ENCODE peak calls at places on chromosome 19, in eight cellular contexts. One of them, this sample, is unnamed.
A peak's percentile ranks its signal among the peaks of the same experiment; 100 is the strongest.

GRCh38 chr19:42436006-42436405 is 6.7 kb downstream of the CXCL17 start:
- DNase-seq in GM12878: no peak
- DNase-seq in transverse colon: no peak
- DNase-seq in PC-3: no peak
- DNase-seq in esophagus squamous epithelium: no peak
- DNase-seq in spleen: no peak
- DNase-seq in ovary: no peak
- DNase-seq in SJSA1: no peak
- DNase-seq in this sample: no peak

GRCh38 chr19:57192993-57193392 is 1.7 kb downstream of the ZNF264 start:
- DNase-seq in GM12878: no peak
- DNase-seq in esophagus squamous epithelium: no peak
- DNase-seq in SJSA1: no peak
- DNase-seq in ovary: no peak
- DNase-seq in spleen: no peak
- DNase-seq in transverse colon: no peak
- DNase-seq in PC-3: no peak
- DNase-seq in this sample: no peak

GRCh38 chr19:30103981-30104380 is 161.9 kb downstream of the URI1 start:
- DNase-seq in esophagus squamous epithelium: no peak
- DNase-seq in transverse colon: no peak
- DNase-seq in PC-3: no peak
- DNase-seq in GM12878: no peak
- DNase-seq in ovary: no peak
- DNase-seq in SJSA1: no peak
- DNase-seq in spleen: peak; percentile 39
- DNase-seq in this sample: no peak

GRCh38 chr19:49614096-49614857 is 23.3 kb downstream of the PRR12 start:
- DNase-seq in GM12878: no peak
- DNase-seq in transverse colon: no peak
- DNase-seq in spleen: no peak
- DNase-seq in ovary: no peak
- DNase-seq in esophagus squamous epithelium: no peak
- DNase-seq in SJSA1: peak; percentile 93
- DNase-seq in PC-3: peak; percentile 97
- DNase-seq in this sample: no peak

GRCh38 chr19:40178756-40179155 is 12.5 kb upstream of the MAP3K10 start:
- DNase-seq in spleen: no peak
- DNase-seq in ovary: no peak
- DNase-seq in esophagus squamous epithelium: no peak
- DNase-seq in GM12878: no peak
- DNase-seq in transverse colon: no peak
- DNase-seq in SJSA1: no peak
- DNase-seq in PC-3: no peak
- DNase-seq in this sample: no peak

GRCh38 chr19:13764821-13765394 is 586 bp downstream of the MRI1 start:
- DNase-seq in transverse colon: peak; percentile 42
- DNase-seq in GM12878: no peak
- DNase-seq in spleen: peak; percentile 89
- DNase-seq in ovary: no peak
- DNase-seq in SJSA1: no peak
- DNase-seq in PC-3: peak; percentile 23
- DNase-seq in esophagus squamous epithelium: no peak
- DNase-seq in this sample: no peak

GRCh38 chr19:41591951-41592562 is 16.1 kb downstream of the CEACAM21 start:
- DNase-seq in esophagus squamous epithelium: no peak
- DNase-seq in SJSA1: no peak
- DNase-seq in GM12878: no peak
- DNase-seq in transverse colon: no peak
- DNase-seq in ovary: no peak
- DNase-seq in PC-3: no peak
- DNase-seq in spleen: peak; percentile 56
- DNase-seq in this sample: no peak

GRCh38 chr19:5130371-5131030 is 161.6 kb downstream of the KDM4B start:
- DNase-seq in GM12878: peak; percentile 73
- DNase-seq in spleen: peak; percentile 90
- DNase-seq in esophagus squamous epithelium: no peak
- DNase-seq in transverse colon: peak; percentile 52
- DNase-seq in ovary: no peak
- DNase-seq in PC-3: no peak
- DNase-seq in SJSA1: no peak
- DNase-seq in this sample: no peak

GRCh38 chr19:10830941-10831779 is 4.9 kb downstream of the TMED1 start:
- DNase-seq in SJSA1: no peak
- DNase-seq in PC-3: no peak
- DNase-seq in esophagus squamous epithelium: no peak
- DNase-seq in spleen: no peak
- DNase-seq in transverse colon: no peak
- DNase-seq in ovary: no peak
- DNase-seq in GM12878: no peak
- DNase-seq in this sample: no peak

GRCh38 chr19:49200238-49200862 is 42.8 kb downstream of the TRPM4 start:
- DNase-seq in GM12878: no peak
- DNase-seq in transverse colon: peak; percentile 61
- DNase-seq in PC-3: peak; percentile 40
- DNase-seq in spleen: no peak
- DNase-seq in SJSA1: no peak
- DNase-seq in ovary: no peak
- DNase-seq in esophagus squamous epithelium: no peak
- DNase-seq in this sample: no peak

GRCh38 chr19:46717034-46717715 is at the start of gene PRKD2:
- DNase-seq in GM12878: no peak
- DNase-seq in transverse colon: peak; percentile 94
- DNase-seq in ovary: peak; percentile 95
- DNase-seq in PC-3: peak; percentile 69
- DNase-seq in SJSA1: peak; percentile 87
- DNase-seq in esophagus squamous epithelium: no peak
- DNase-seq in spleen: peak; percentile 97
- DNase-seq in this sample: peak; percentile 96

GRCh38 chr19:17797397-17798201 is 2.7 kb downstream of the B3GNT3 start:
- DNase-seq in SJSA1: peak; percentile 58
- DNase-seq in spleen: no peak
- DNase-seq in ovary: no peak
- DNase-seq in GM12878: no peak
- DNase-seq in PC-3: peak; percentile 98
- DNase-seq in transverse colon: peak; percentile 89
- DNase-seq in esophagus squamous epithelium: no peak
- DNase-seq in this sample: no peak

GRCh38 chr19:13985771-13986347 is 20.3 kb downstream of the RFX1 start:
- DNase-seq in transverse colon: no peak
- DNase-seq in spleen: no peak
- DNase-seq in ovary: no peak
- DNase-seq in GM12878: no peak
- DNase-seq in esophagus squamous epithelium: no peak
- DNase-seq in PC-3: no peak
- DNase-seq in SJSA1: no peak
- DNase-seq in this sample: no peak

GRCh38 chr19:58356236-58356970 is 3.1 kb upstream of the A1BG start:
- DNase-seq in SJSA1: no peak
- DNase-seq in spleen: no peak
- DNase-seq in esophagus squamous epithelium: no peak
- DNase-seq in ovary: peak; percentile 44
- DNase-seq in PC-3: no peak
- DNase-seq in GM12878: no peak
- DNase-seq in transverse colon: no peak
- DNase-seq in this sample: peak; percentile 46

GRCh38 chr19:20422616-20423205 is 142.9 kb downstream of the ZNF737 start:
- DNase-seq in SJSA1: no peak
- DNase-seq in transverse colon: no peak
- DNase-seq in PC-3: no peak
- DNase-seq in GM12878: no peak
- DNase-seq in spleen: no peak
- DNase-seq in ovary: peak; percentile 57
- DNase-seq in esophagus squamous epithelium: no peak
- DNase-seq in this sample: no peak

GRCh38 chr19:14795078-14795721 is 16.8 kb upstream of the ADGRE2 start:
- DNase-seq in transverse colon: no peak
- DNase-seq in PC-3: peak; percentile 17
- DNase-seq in SJSA1: no peak
- DNase-seq in spleen: no peak
- DNase-seq in esophagus squamous epithelium: no peak
- DNase-seq in GM12878: no peak
- DNase-seq in ovary: no peak
- DNase-seq in this sample: no peak

DNA sequence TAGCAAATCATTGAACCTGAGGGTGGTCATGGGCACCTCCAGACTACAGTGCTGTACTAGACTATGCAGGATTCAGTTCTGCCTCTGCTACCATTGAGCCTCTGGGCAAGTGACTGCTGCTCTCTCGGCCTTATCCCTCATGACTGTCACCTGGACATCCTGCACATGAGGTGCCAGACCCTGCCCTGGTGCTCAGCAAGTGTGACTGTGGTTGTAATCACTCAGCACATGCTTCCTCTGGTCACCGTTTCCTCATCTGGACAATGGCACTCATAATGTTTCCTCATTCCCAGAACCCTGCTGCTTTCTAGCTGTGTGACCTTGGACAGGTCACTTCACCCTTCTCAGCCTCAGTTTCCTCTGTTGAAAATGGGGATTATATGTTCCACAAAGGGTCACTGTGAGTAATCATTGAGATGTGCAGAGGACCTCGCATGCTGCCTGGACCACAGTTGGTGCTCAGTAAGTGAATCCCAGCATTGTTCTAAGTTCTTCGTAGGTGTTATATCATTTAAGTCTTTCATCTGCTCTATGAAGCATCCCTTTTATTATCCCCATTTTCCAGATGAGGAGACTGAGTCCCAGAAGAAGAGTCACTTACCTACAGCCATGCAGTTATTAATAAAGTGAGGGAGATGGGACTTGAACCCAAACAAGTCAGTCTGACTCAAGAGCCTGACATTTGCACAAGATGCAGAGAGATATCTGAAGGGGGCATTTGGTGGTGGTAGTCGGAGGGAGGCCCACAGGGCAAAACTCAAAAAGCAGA is 3.2 kb downstream of the SYT3 start:
- DNase-seq in esophagus squamous epithelium: no peak
- DNase-seq in GM12878: no peak
- DNase-seq in ovary: no peak
- DNase-seq in SJSA1: no peak
- DNase-seq in transverse colon: no peak
- DNase-seq in spleen: no peak
- DNase-seq in PC-3: no peak
- DNase-seq in this sample: no peak
- H3K4me1 ChIP-seq in esophagus squamous epithelium: no peaks in the 10 kb centered on the region
- H3K4me1 ChIP-seq in GM12878: no peaks in the 10 kb centered on the region
- H3K4me1 ChIP-seq in ovary: no peaks in the 10 kb centered on the region
- H3K4me1 ChIP-seq in SJSA1: no peaks in the 10 kb centered on the region
- H3K4me1 ChIP-seq in transverse colon: peaks cover 3% of the 10 kb centered on the region
- H3K4me1 ChIP-seq in spleen: peaks cover 12% of the 10 kb centered on the region
- H3K4me1 ChIP-seq in PC-3: no peaks in the 10 kb centered on the region
- H3K4me1 ChIP-seq in this sample: no peaks in the 10 kb centered on the region

DNA sequence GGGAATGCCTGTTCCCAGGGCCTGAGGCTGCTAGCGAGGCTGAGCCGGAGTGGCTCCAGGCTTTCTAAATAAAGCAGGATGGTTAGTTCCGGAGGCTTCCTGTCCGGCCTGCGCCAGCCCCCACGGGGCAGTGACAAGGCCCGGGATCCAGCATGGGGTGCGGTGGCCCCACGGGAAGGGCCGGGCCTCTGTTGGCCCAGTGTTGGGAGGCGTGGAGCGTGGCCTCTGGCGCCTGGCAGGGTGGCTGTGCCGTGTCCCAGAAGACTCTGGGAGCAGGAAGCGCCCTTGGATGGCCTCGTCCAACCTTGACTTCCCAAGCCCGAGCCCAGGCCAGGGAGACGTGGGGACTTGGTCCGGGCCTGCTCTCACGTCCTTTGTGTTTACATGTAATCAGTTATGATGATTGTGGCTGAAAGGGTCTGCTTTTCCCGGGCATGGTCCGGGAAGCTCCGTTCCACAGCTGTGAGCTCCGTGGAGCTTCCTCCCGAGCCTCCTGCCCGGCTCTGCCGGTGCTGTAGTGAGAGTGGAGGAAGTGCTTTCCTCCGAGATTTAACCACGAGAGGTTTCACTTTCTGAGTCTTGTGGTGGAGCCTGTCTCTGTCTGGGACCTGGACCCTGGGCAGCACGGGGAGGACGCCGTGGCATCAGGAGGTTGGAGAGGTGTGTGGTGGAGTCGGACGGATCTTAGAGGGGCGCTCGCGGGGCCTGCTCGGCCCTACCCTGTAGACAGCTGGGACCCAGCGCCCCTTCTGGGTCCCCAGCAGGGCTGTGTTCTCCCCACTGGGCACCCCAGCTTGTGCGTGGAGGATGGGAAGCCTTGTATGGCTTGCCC is 4.6 kb downstream of the GNA11 start:
- DNase-seq in GM12878: no peak
- DNase-seq in transverse colon: peak; percentile 59
- DNase-seq in ovary: peak; percentile 65
- DNase-seq in SJSA1: no peak
- DNase-seq in PC-3: no peak
- DNase-seq in spleen: peak; percentile 86
- DNase-seq in esophagus squamous epithelium: no peak
- DNase-seq in this sample: peak; percentile 83
- H3K27me3 ChIP-seq in GM12878: no peaks in the 10 kb centered on the region
- H3K27me3 ChIP-seq in transverse colon: no peaks in the 10 kb centered on the region
- H3K27me3 ChIP-seq in ovary: no peaks in the 10 kb centered on the region
- H3K27me3 ChIP-seq in SJSA1: no peaks in the 10 kb centered on the region
- H3K27me3 ChIP-seq in PC-3: no peaks in the 10 kb centered on the region
- H3K27me3 ChIP-seq in spleen: no peaks in the 10 kb centered on the region
- H3K27me3 ChIP-seq in esophagus squamous epithelium: no peaks in the 10 kb centered on the region
- H3K27me3 ChIP-seq in this sample: no peaks in the 10 kb centered on the region

GRCh38 chr19:18843960-18844359 is 12.2 kb downstream of the UPF1 start:
- DNase-seq in transverse colon: no peak
- DNase-seq in SJSA1: no peak
- DNase-seq in ovary: no peak
- DNase-seq in spleen: no peak
- DNase-seq in esophagus squamous epithelium: no peak
- DNase-seq in PC-3: no peak
- DNase-seq in GM12878: no peak
- DNase-seq in this sample: no peak

GRCh38 chr19:18842166-18842565 is 10.4 kb downstream of the UPF1 start:
- DNase-seq in GM12878: no peak
- DNase-seq in ovary: no peak
- DNase-seq in esophagus squamous epithelium: no peak
- DNase-seq in PC-3: no peak
- DNase-seq in SJSA1: no peak
- DNase-seq in transverse colon: no peak
- DNase-seq in spleen: no peak
- DNase-seq in this sample: no peak

GRCh38 chr19:18839465-18840287 is 7.9 kb downstream of the UPF1 start:
- DNase-seq in ovary: no peak
- DNase-seq in esophagus squamous epithelium: no peak
- DNase-seq in transverse colon: no peak
- DNase-seq in spleen: no peak
- DNase-seq in PC-3: no peak
- DNase-seq in GM12878: no peak
- DNase-seq in SJSA1: no peak
- DNase-seq in this sample: no peak

GRCh38 chr19:18841400-18841799 is 9.6 kb downstream of the UPF1 start:
- DNase-seq in SJSA1: no peak
- DNase-seq in GM12878: no peak
- DNase-seq in spleen: no peak
- DNase-seq in PC-3: no peak
- DNase-seq in esophagus squamous epithelium: no peak
- DNase-seq in ovary: no peak
- DNase-seq in transverse colon: no peak
- DNase-seq in this sample: no peak

GRCh38 chr19:18840288-18841260 is 8.8 kb downstream of the UPF1 start:
- DNase-seq in esophagus squamous epithelium: no peak
- DNase-seq in spleen: no peak
- DNase-seq in PC-3: no peak
- DNase-seq in ovary: no peak
- DNase-seq in GM12878: no peak
- DNase-seq in transverse colon: no peak
- DNase-seq in SJSA1: no peak
- DNase-seq in this sample: no peak
- H3K4me1 ChIP-seq in esophagus squamous epithelium: peaks cover 22% of the 10 kb centered on the region
- H3K4me1 ChIP-seq in spleen: peaks cover 100% of the 10 kb centered on the region
- H3K4me1 ChIP-seq in PC-3: no peaks in the 10 kb centered on the region
- H3K4me1 ChIP-seq in ovary: peaks cover 35% of the 10 kb centered on the region
- H3K4me1 ChIP-seq in GM12878: peaks cover 51% of the 10 kb centered on the region
- H3K4me1 ChIP-seq in transverse colon: peaks cover 67% of the 10 kb centered on the region
- H3K4me1 ChIP-seq in SJSA1: peaks cover 4% of the 10 kb centered on the region
- H3K4me1 ChIP-seq in this sample: no peaks in the 10 kb centered on the region

GRCh38 chr19:55078996-55079395 is 3.3 kb downstream of the EPS8L1 start:
- DNase-seq in GM12878: no peak
- DNase-seq in transverse colon: no peak
- DNase-seq in SJSA1: no peak
- DNase-seq in ovary: no peak
- DNase-seq in esophagus squamous epithelium: no peak
- DNase-seq in spleen: no peak
- DNase-seq in PC-3: no peak
- DNase-seq in this sample: no peak
- H3K27me3 ChIP-seq in GM12878: no peaks in the 10 kb centered on the region
- H3K27me3 ChIP-seq in transverse colon: peaks cover 48% of the 10 kb centered on the region
- H3K27me3 ChIP-seq in SJSA1: peaks cover 64% of the 10 kb centered on the region
- H3K27me3 ChIP-seq in ovary: peaks cover 11% of the 10 kb centered on the region
- H3K27me3 ChIP-seq in esophagus squamous epithelium: no peaks in the 10 kb centered on the region
- H3K27me3 ChIP-seq in spleen: peaks cover 58% of the 10 kb centered on the region
- H3K27me3 ChIP-seq in PC-3: no peaks in the 10 kb centered on the region
- H3K27me3 ChIP-seq in this sample: peaks cover 86% of the 10 kb centered on the region

This sample was measured in sigmoid colon.